ENCODE peak calls at places on chromosomes 7 and 10, in seven cellular contexts. E, X, F, G, S, B and T are unnamed samples.

GRCh38 chr10:44992732-44993225 is 7.9 kb upstream of the ZNF22 start:
- DNase-seq in E (no peak), X (no peak), F (no peak), G (no peak), S (no peak), B (no peak), T (no peak)

GRCh38 chr7:73449422-73449821 is 15.8 kb downstream of the FZD9 start:
- DNase-seq in E (no peak), X (no peak), F (no peak), G (no peak), S (no peak), B (no peak), T (no peak)

GRCh38 chr10:124722812-124723783 is 21.1 kb downstream of the FAM53B start:
- DNase-seq in E (peak), X (no peak), F (peak), G (peak), S (peak), B (no peak), T (no peak)

GRCh38 chr7:46784746-46785145 is 797.2 kb downstream of the TNS3 start:
- DNase-seq in E (no peak), X (no peak), F (no peak), G (no peak), S (no peak), B (no peak), T (peak)

GRCh38 chr10:113111900-113112853 is 162.1 kb downstream of the TCF7L2 start:
- DNase-seq in E (peak), X (no peak), F (no peak), G (no peak), S (no peak), B (no peak), T (peak)

GRCh38 chr7:88218428-88218745 is 1.5 kb downstream of the SRI start:
- DNase-seq in E (no peak), X (no peak), F (no peak), G (no peak), S (no peak), B (no peak), T (no peak)

GRCh38 chr10:133070402-133070801 is 17.3 kb upstream of the ADGRA1 start:
- DNase-seq in E (no peak), X (no peak), F (no peak), G (no peak), S (no peak), B (no peak), T (no peak)

GRCh38 chr10:96910488-96911395 is 78.6 kb downstream of the LCOR start:
- DNase-seq in E (no peak), X (peak), F (no peak), G (no peak), S (no peak), B (no peak), T (peak)

GRCh38 chr10:35208949-35209613 is 82.4 kb downstream of the CREM start:
- DNase-seq in E (no peak), X (no peak), F (no peak), G (no peak), S (no peak), B (no peak), T (no peak)

GRCh38 chr7:158680754-158681153 is 23.9 kb downstream of the NCAPG2 start:
- DNase-seq in E (no peak), X (no peak), F (no peak), G (no peak), S (no peak), B (no peak), T (no peak)

GRCh38 chr10:104331208-104331838 is 6.9 kb downstream of the ITPRIP start:
- DNase-seq in E (no peak), X (no peak), F (no peak), G (no peak), S (no peak), B (no peak), T (peak)
- H3K4me3 ChIP-seq in E (no peak), X (no peak), F (no peak), G (no peak), S (no peak), B (no peak), T (no peak)

GRCh38 chr7:107953924-107954303 is 49.0 kb downstream of the LAMB1 start:
- DNase-seq in E (no peak), X (no peak), F (no peak), G (no peak), S (no peak), B (no peak), T (no peak)
- H3K27ac ChIP-seq in E (no peak), X (no peak), F (no peak), G (no peak), S (no peak), B (no peak), T (no peak)

GRCh38 chr7:2509298-2509906 is 10.2 kb upstream of the LFNG start:
- DNase-seq in E (no peak), X (no peak), F (no peak), G (peak), S (no peak), B (no peak), T (no peak)
- H3K4me3 ChIP-seq in E (no peak), X (no peak), F (no peak), G (no peak), S (no peak), B (no peak), T (no peak)

DNA sequence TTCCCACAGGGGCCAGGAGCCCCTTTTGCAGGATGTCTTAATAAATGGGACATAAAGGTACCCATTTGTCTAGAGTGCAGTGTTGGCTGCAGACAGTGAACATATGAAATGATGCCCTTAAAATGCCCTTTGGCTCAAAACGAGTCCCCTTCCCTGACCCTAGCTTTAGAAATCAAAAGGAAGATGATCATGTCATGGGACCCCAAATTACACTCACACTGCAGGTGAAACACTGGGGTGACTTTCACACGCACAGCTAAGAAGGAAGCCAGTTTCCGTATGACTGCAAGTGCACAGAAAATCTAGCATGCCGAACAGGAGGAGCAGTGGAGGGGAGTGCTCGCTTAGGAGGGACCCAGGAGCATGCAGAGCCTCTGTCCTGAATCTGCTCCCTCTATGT is 154.5 kb upstream of the KLF14 start:
- DNase-seq in E (no peak), X (no peak), F (no peak), G (no peak), S (no peak), B (no peak), T (no peak)
- H3K27ac ChIP-seq in E (no peak), X (no peak), F (peak), G (peak), S (no peak), B (no peak), T (no peak)